ENCODE peak calls at places on chromosome 22, in nine cellular contexts. One of them, this sample, is unnamed.

GRCh38 chr22:47686594-47687363 is 924.3 kb downstream of the TBC1D22A start:
- DNase-seq in colonic mucosa: no peak
- DNase-seq in HCEC 1CT: no peak
- DNase-seq in Calu3: no peak
- DNase-seq in HS-5: no peak
- DNase-seq in activated effector memory CD4-positive, alpha-beta T cell treated with anti-CD3 and anti-CD28 coated beads, Interleukin-2, amount 50 U/mL, for 16 hours: no peak
- DNase-seq in NCI-H1105 treated with DMSO at 0.1 percent for 48 hours: no peak
- DNase-seq in cortex of kidney: no peak
- DNase-seq in activated gamma-delta T cell treated with Interleukin-2 at 50 U/mL for 16 hours: no peak
- DNase-seq in this sample: no peak

GRCh38 chr22:46058591-46059519 is 81.9 kb upstream of the WNT7B start:
- DNase-seq in HS-5: no peak
- DNase-seq in NCI-H1105 treated with DMSO at 0.1 percent for 48 hours: peak
- DNase-seq in activated gamma-delta T cell treated with Interleukin-2 at 50 U/mL for 16 hours: no peak
- DNase-seq in activated effector memory CD4-positive, alpha-beta T cell treated with anti-CD3 and anti-CD28 coated beads, Interleukin-2, amount 50 U/mL, for 16 hours: peak
- DNase-seq in cortex of kidney: no peak
- DNase-seq in HCEC 1CT: no peak
- DNase-seq in Calu3: no peak
- DNase-seq in colonic mucosa: no peak
- DNase-seq in this sample: peak

GRCh38 chr22:20952544-20953341 is 14.3 kb upstream of the AIFM3 start:
- DNase-seq in NCI-H1105 treated with DMSO at 0.1 percent for 48 hours: no peak
- DNase-seq in activated gamma-delta T cell treated with Interleukin-2 at 50 U/mL for 16 hours: no peak
- DNase-seq in cortex of kidney: no peak
- DNase-seq in colonic mucosa: peak
- DNase-seq in HS-5: no peak
- DNase-seq in activated effector memory CD4-positive, alpha-beta T cell treated with anti-CD3 and anti-CD28 coated beads, Interleukin-2, amount 50 U/mL, for 16 hours: no peak
- DNase-seq in Calu3: no peak
- DNase-seq in HCEC 1CT: no peak
- DNase-seq in this sample: no peak

GRCh38 chr22:35835998-35836691 is 118.5 kb downstream of the APOL5 start:
- DNase-seq in HCEC 1CT: peak
- DNase-seq in activated gamma-delta T cell treated with Interleukin-2 at 50 U/mL for 16 hours: no peak
- DNase-seq in NCI-H1105 treated with DMSO at 0.1 percent for 48 hours: peak
- DNase-seq in HS-5: peak
- DNase-seq in Calu3: peak
- DNase-seq in colonic mucosa: peak
- DNase-seq in activated effector memory CD4-positive, alpha-beta T cell treated with anti-CD3 and anti-CD28 coated beads, Interleukin-2, amount 50 U/mL, for 16 hours: no peak
- DNase-seq in cortex of kidney: no peak
- DNase-seq in this sample: peak

GRCh38 chr22:28222976-28223375 is 303.9 kb upstream of the PITPNB start:
- DNase-seq in NCI-H1105 treated with DMSO at 0.1 percent for 48 hours: no peak
- DNase-seq in HCEC 1CT: peak
- DNase-seq in activated effector memory CD4-positive, alpha-beta T cell treated with anti-CD3 and anti-CD28 coated beads, Interleukin-2, amount 50 U/mL, for 16 hours: no peak
- DNase-seq in HS-5: no peak
- DNase-seq in activated gamma-delta T cell treated with Interleukin-2 at 50 U/mL for 16 hours: no peak
- DNase-seq in Calu3: no peak
- DNase-seq in cortex of kidney: no peak
- DNase-seq in colonic mucosa: no peak
- DNase-seq in this sample: peak

GRCh38 chr22:36977401-36977861 is 41.8 kb downstream of the TST start:
- DNase-seq in HS-5: peak
- DNase-seq in NCI-H1105 treated with DMSO at 0.1 percent for 48 hours: peak
- DNase-seq in cortex of kidney: no peak
- DNase-seq in colonic mucosa: peak
- DNase-seq in Calu3: peak
- DNase-seq in HCEC 1CT: peak
- DNase-seq in activated effector memory CD4-positive, alpha-beta T cell treated with anti-CD3 and anti-CD28 coated beads, Interleukin-2, amount 50 U/mL, for 16 hours: peak
- DNase-seq in activated gamma-delta T cell treated with Interleukin-2 at 50 U/mL for 16 hours: peak
- DNase-seq in this sample: peak

GRCh38 chr22:49959782-49960158 is 802 bp upstream of the PIM3 start:
- DNase-seq in HCEC 1CT: peak
- DNase-seq in activated effector memory CD4-positive, alpha-beta T cell treated with anti-CD3 and anti-CD28 coated beads, Interleukin-2, amount 50 U/mL, for 16 hours: peak
- DNase-seq in Calu3: peak
- DNase-seq in cortex of kidney: no peak
- DNase-seq in colonic mucosa: peak
- DNase-seq in HS-5: no peak
- DNase-seq in NCI-H1105 treated with DMSO at 0.1 percent for 48 hours: no peak
- DNase-seq in activated gamma-delta T cell treated with Interleukin-2 at 50 U/mL for 16 hours: no peak
- DNase-seq in this sample: peak

GRCh38 chr22:38132794-38133193 is 22.3 kb upstream of the BAIAP2L2 start:
- DNase-seq in NCI-H1105 treated with DMSO at 0.1 percent for 48 hours: no peak
- DNase-seq in HS-5: no peak
- DNase-seq in Calu3: no peak
- DNase-seq in HCEC 1CT: no peak
- DNase-seq in activated gamma-delta T cell treated with Interleukin-2 at 50 U/mL for 16 hours: no peak
- DNase-seq in colonic mucosa: no peak
- DNase-seq in cortex of kidney: no peak
- DNase-seq in activated effector memory CD4-positive, alpha-beta T cell treated with anti-CD3 and anti-CD28 coated beads, Interleukin-2, amount 50 U/mL, for 16 hours: no peak
- DNase-seq in this sample: no peak

GRCh38 chr22:37088750-37089408 is 20.6 kb downstream of the TMPRSS6 start:
- DNase-seq in NCI-H1105 treated with DMSO at 0.1 percent for 48 hours: no peak
- DNase-seq in HCEC 1CT: no peak
- DNase-seq in HS-5: no peak
- DNase-seq in Calu3: no peak
- DNase-seq in activated effector memory CD4-positive, alpha-beta T cell treated with anti-CD3 and anti-CD28 coated beads, Interleukin-2, amount 50 U/mL, for 16 hours: no peak
- DNase-seq in activated gamma-delta T cell treated with Interleukin-2 at 50 U/mL for 16 hours: no peak
- DNase-seq in cortex of kidney: no peak
- DNase-seq in colonic mucosa: no peak
- DNase-seq in this sample: no peak

GRCh38 chr22:20922141-20922751 is 5.0 kb downstream of the CRKL start:
- DNase-seq in Calu3: no peak
- DNase-seq in HS-5: no peak
- DNase-seq in activated effector memory CD4-positive, alpha-beta T cell treated with anti-CD3 and anti-CD28 coated beads, Interleukin-2, amount 50 U/mL, for 16 hours: no peak
- DNase-seq in cortex of kidney: no peak
- DNase-seq in colonic mucosa: no peak
- DNase-seq in activated gamma-delta T cell treated with Interleukin-2 at 50 U/mL for 16 hours: no peak
- DNase-seq in HCEC 1CT: no peak
- DNase-seq in NCI-H1105 treated with DMSO at 0.1 percent for 48 hours: no peak
- DNase-seq in this sample: peak

GRCh38 chr22:39365406-39365782 is 15.6 kb downstream of the SYNGR1 start:
- DNase-seq in HCEC 1CT: no peak
- DNase-seq in HS-5: no peak
- DNase-seq in colonic mucosa: no peak
- DNase-seq in activated gamma-delta T cell treated with Interleukin-2 at 50 U/mL for 16 hours: no peak
- DNase-seq in NCI-H1105 treated with DMSO at 0.1 percent for 48 hours: no peak
- DNase-seq in Calu3: no peak
- DNase-seq in activated effector memory CD4-positive, alpha-beta T cell treated with anti-CD3 and anti-CD28 coated beads, Interleukin-2, amount 50 U/mL, for 16 hours: no peak
- DNase-seq in cortex of kidney: no peak
- DNase-seq in this sample: no peak

GRCh38 chr22:21946262-21946925 is 6.3 kb downstream of the PPM1F start:
- DNase-seq in HCEC 1CT: no peak
- DNase-seq in activated gamma-delta T cell treated with Interleukin-2 at 50 U/mL for 16 hours: no peak
- DNase-seq in activated effector memory CD4-positive, alpha-beta T cell treated with anti-CD3 and anti-CD28 coated beads, Interleukin-2, amount 50 U/mL, for 16 hours: no peak
- DNase-seq in colonic mucosa: no peak
- DNase-seq in cortex of kidney: no peak
- DNase-seq in HS-5: no peak
- DNase-seq in NCI-H1105 treated with DMSO at 0.1 percent for 48 hours: no peak
- DNase-seq in Calu3: no peak
- DNase-seq in this sample: no peak

GRCh38 chr22:31055322-31056159 is 25.6 kb upstream of the SMTN start:
- DNase-seq in cortex of kidney: no peak
- DNase-seq in Calu3: peak
- DNase-seq in activated effector memory CD4-positive, alpha-beta T cell treated with anti-CD3 and anti-CD28 coated beads, Interleukin-2, amount 50 U/mL, for 16 hours: no peak
- DNase-seq in colonic mucosa: peak
- DNase-seq in activated gamma-delta T cell treated with Interleukin-2 at 50 U/mL for 16 hours: no peak
- DNase-seq in HCEC 1CT: peak
- DNase-seq in HS-5: peak
- DNase-seq in NCI-H1105 treated with DMSO at 0.1 percent for 48 hours: no peak
- DNase-seq in this sample: peak

GRCh38 chr22:43396934-43397457 is 14.8 kb upstream of the MPPED1 start:
- DNase-seq in Calu3: no peak
- DNase-seq in HCEC 1CT: no peak
- DNase-seq in activated effector memory CD4-positive, alpha-beta T cell treated with anti-CD3 and anti-CD28 coated beads, Interleukin-2, amount 50 U/mL, for 16 hours: no peak
- DNase-seq in colonic mucosa: no peak
- DNase-seq in cortex of kidney: no peak
- DNase-seq in activated gamma-delta T cell treated with Interleukin-2 at 50 U/mL for 16 hours: no peak
- DNase-seq in NCI-H1105 treated with DMSO at 0.1 percent for 48 hours: no peak
- DNase-seq in HS-5: no peak
- DNase-seq in this sample: no peak

GRCh38 chr22:37496651-37497599 is 10.7 kb upstream of the MFNG start:
- DNase-seq in HS-5: peak
- DNase-seq in NCI-H1105 treated with DMSO at 0.1 percent for 48 hours: no peak
- DNase-seq in activated gamma-delta T cell treated with Interleukin-2 at 50 U/mL for 16 hours: no peak
- DNase-seq in Calu3: no peak
- DNase-seq in activated effector memory CD4-positive, alpha-beta T cell treated with anti-CD3 and anti-CD28 coated beads, Interleukin-2, amount 50 U/mL, for 16 hours: no peak
- DNase-seq in cortex of kidney: no peak
- DNase-seq in HCEC 1CT: peak
- DNase-seq in colonic mucosa: no peak
- DNase-seq in this sample: peak

GRCh38 chr22:36465232-36466021 is 16.0 kb downstream of the TXN2 start:
- DNase-seq in activated effector memory CD4-positive, alpha-beta T cell treated with anti-CD3 and anti-CD28 coated beads, Interleukin-2, amount 50 U/mL, for 16 hours: no peak
- DNase-seq in Calu3: peak
- DNase-seq in cortex of kidney: no peak
- DNase-seq in colonic mucosa: peak
- DNase-seq in NCI-H1105 treated with DMSO at 0.1 percent for 48 hours: no peak
- DNase-seq in activated gamma-delta T cell treated with Interleukin-2 at 50 U/mL for 16 hours: no peak
- DNase-seq in HCEC 1CT: peak
- DNase-seq in HS-5: peak
- DNase-seq in this sample: peak